ENCODE peak calls at places on chromosome 2, in four cellular contexts. N is K562, O is A549, B is GM12878. I is an unnamed sample. For H3K4me1, the result is how much of the 10 kb centered on the place peaks cover.

GRCh38 chr2:218782529-218782845 is 540 bp downstream of the CYP27A1 start:
- DNase-seq in N (no peak), O (no peak), B (no peak), I (peak)

GRCh38 chr2:11777066-11777782 is 30.8 kb downstream of the LPIN1 start:
- DNase-seq in N (no peak), O (no peak), B (no peak), I (no peak)

GRCh38 chr2:19538411-19538963 is 180.1 kb upstream of the OSR1 start:
- DNase-seq in N (no peak), O (peak), B (no peak), I (no peak)

GRCh38 chr2:15074751-15075700 is 442.5 kb downstream of the LRATD1 start:
- DNase-seq in N (no peak), O (no peak), B (no peak), I (no peak)

GRCh38 chr2:231917280-231918088 is 8.7 kb downstream of the NPPC start:
- DNase-seq in N (peak), O (no peak), B (no peak), I (no peak)

GRCh38 chr2:154455871-154456270 is 242.6 kb upstream of the KCNJ3 start:
- DNase-seq in N (no peak), O (no peak), B (no peak), I (no peak)

GRCh38 chr2:65265090-65266045 is 37.7 kb downstream of the ACTR2 start:
- DNase-seq in N (peak), O (peak), B (peak), I (peak)

GRCh38 chr2:222730346-222731065 is 59.0 kb downstream of the MOGAT1 start:
- DNase-seq in N (no peak), O (no peak), B (peak), I (no peak)

GRCh38 chr2:241356871-241357260 is 781 bp downstream of the FARP2 start:
- DNase-seq in N (no peak), O (no peak), B (no peak), I (no peak)

GRCh38 chr2:19347619-19348562 is 10.5 kb downstream of the OSR1 start:
- DNase-seq in N (peak), O (peak), B (peak), I (peak)

GRCh38 chr2:70385204-70385603 is 83.3 kb upstream of the FAM136A start:
- DNase-seq in N (no peak), O (no peak), B (no peak), I (no peak)

GRCh38 chr2:147061269-147061668 is 783.6 kb upstream of the ACVR2A start:
- DNase-seq in N (no peak), O (no peak), B (no peak), I (no peak)

GRCh38 chr2:215461836-215462532 is 26.1 kb upstream of the FN1 start:
- DNase-seq in N (no peak), O (no peak), B (no peak), I (no peak)

GRCh38 chr2:69973335-69973735 is 11.9 kb upstream of the ASPRV1 start:
- DNase-seq in N (peak), O (no peak), B (no peak), I (no peak)

GRCh38 chr2:226793615-226794014 is 6.0 kb downstream of the IRS1 start:
- DNase-seq in N (no peak), O (no peak), B (no peak), I (no peak)
- H3K27ac ChIP-seq in N (no peak), O (peak), B (no peak), I (peak)

GRCh38 chr2:37656512-37657423 is 14.7 kb downstream of the CDC42EP3 start:
- DNase-seq in N (no peak), O (no peak), B (no peak), I (peak)
- H3K4me1 ChIP-seq in N (under half), O (half or more), B (half or more), I (half or more)

DNA sequence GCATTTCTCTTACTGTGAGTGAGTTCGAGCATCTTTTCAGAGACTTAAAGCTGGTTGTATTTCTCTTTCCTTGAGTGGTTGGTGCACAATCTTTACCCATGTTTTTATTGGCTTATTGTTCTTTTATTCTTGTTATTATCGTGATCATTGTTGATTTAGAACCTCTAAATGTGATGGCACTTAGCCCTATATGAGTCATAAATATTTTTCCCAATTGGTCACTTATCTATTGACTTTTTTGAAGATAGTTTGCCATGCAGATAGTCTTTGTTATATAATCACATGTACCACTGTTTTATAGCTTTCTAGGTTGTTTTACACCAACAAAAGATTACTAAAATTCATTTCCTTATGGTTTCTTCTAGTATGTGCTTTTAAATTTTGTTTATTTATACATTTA is 141.6 kb upstream of the MSH6 start:
- DNase-seq in N (no peak), O (no peak), B (no peak), I (no peak)
- TF ChIP-seq JUNB in N (no peak), O (no peak), B (no peak), I (no peak)

DNA sequence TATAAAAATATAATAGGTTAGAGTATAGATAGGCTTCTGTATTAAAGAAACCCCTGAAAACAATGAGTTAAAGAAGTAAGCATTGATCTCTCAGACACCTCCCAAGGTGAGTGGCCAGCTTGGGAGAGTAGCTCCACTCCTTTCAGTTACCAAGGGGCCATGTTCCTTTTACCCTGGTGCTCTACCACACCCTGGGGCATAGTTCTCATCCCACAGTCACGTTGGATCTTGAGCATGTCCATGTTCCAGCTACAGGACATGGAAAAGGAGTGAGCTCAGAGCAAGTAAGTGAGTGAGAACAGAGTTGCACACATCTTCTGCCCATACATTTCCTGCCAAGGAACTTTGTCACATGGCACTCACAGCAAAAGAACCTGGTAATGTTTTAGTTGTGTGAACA is 325.9 kb upstream of the SLC39A10 start:
- DNase-seq in N (no peak), O (no peak), B (no peak), I (no peak)
- H3K27ac ChIP-seq in N (peak), O (no peak), B (no peak), I (no peak)

I was measured in GM23338.